ENCODE peak calls at places on chromosome 12, in four cellular contexts. E is T-helper 1 cell, B is GM13976, C is SW480. S is an unnamed sample.
A peak's percentile ranks its signal among the peaks of the same experiment; 100 is the strongest.

GRCh38 chr12:7373226-7373625 is 69.4 kb downstream of the ACSM4 start:
- DNase-seq in C (peak; percentile 53), E (no peak), B (no peak), S (no peak)

GRCh38 chr12:12486661-12487240 is 75.9 kb downstream of the DUSP16 start:
- DNase-seq in E (no peak), B (peak; percentile 58), C (no peak), S (no peak)

GRCh38 chr12:27530157-27530922 is 6.3 kb downstream of the PPFIBP1 start:
- DNase-seq in E (no peak), C (no peak), B (no peak), S (no peak)

GRCh38 chr12:67630373-67631088 is 18.0 kb upstream of the DYRK2 start:
- DNase-seq in E (peak; percentile 88), C (peak; percentile 69), B (no peak), S (peak; percentile 72)

GRCh38 chr12:107372229-107372658 is 278.9 kb upstream of the CRY1 start:
- DNase-seq in B (no peak), C (no peak), E (peak; percentile 31), S (no peak)

GRCh38 chr12:58576965-58577364 is 343.3 kb downstream of the LRIG3 start:
- DNase-seq in E (no peak), B (no peak), C (no peak), S (no peak)

GRCh38 chr12:65561798-65562382 is 262.4 kb upstream of the HMGA2 start:
- DNase-seq in E (no peak), B (no peak), C (no peak), S (no peak)

GRCh38 chr12:115866909-115867525 is 410.5 kb downstream of the MED13L start:
- DNase-seq in B (no peak), E (no peak), C (no peak), S (no peak)

GRCh38 chr12:22893878-22894277 is 268.9 kb downstream of the ETNK1 start:
- DNase-seq in B (no peak), E (no peak), C (no peak), S (no peak)

GRCh38 chr12:120007272-120007671 is 18.2 kb downstream of the BICDL1 start:
- DNase-seq in B (no peak), C (no peak), E (peak; percentile 71), S (no peak)

GRCh38 chr12:32702470-32702869 is 23.4 kb downstream of the DNM1L start:
- DNase-seq in C (no peak), E (no peak), B (no peak), S (no peak)